ENCODE peak calls at places on chromosomes 3 and 15, in eight cellular contexts. U is tibial artery, T is PC-9, J is testis, O is GM23338, G is right atrium auricular region, K is right lobe of liver, L is body of pancreas. Y is an unnamed sample. For H3K4me1, the result is how much of the 10 kb centered on the place peaks cover.

GRCh38 chr15:55661431-55661830 is 73.3 kb upstream of the PYGO1 start:
- DNase-seq in U (no peak), T (no peak), J (no peak), O (peak), G (no peak), K (no peak), L (no peak), Y (no peak)

GRCh38 chr3:55538158-55538557 is 51.1 kb upstream of the WNT5A start:
- DNase-seq in U (no peak), T (no peak), J (no peak), O (peak), G (no peak), K (no peak), L (no peak), Y (no peak)

GRCh38 chr3:107578523-107578922 is 55.8 kb downstream of the BBX start:
- DNase-seq in U (no peak), T (no peak), J (no peak), O (peak), G (no peak), K (no peak), L (no peak), Y (no peak)

GRCh38 chr3:187044871-187045552 is 94.3 kb downstream of the RPL39L start:
- DNase-seq in U (no peak), T (no peak), J (no peak), O (no peak), G (no peak), K (no peak), L (no peak), Y (no peak)

GRCh38 chr15:85403745-85404144 is 23.3 kb downstream of the AKAP13 start:
- DNase-seq in U (no peak), T (no peak), J (no peak), O (peak), G (no peak), K (no peak), L (no peak), Y (no peak)

GRCh38 chr15:40160689-40161688 is at the start of gene BUB1B:
- DNase-seq in U (peak), T (peak), J (peak), O (peak), G (peak), K (peak), L (peak), Y (peak)

GRCh38 chr3:52704611-52705437 is 767 bp downstream of the GLT8D1 start:
- DNase-seq in U (peak), T (peak), J (no peak), O (peak), G (peak), K (peak), L (peak), Y (peak)

GRCh38 chr3:138438896-138439295 is 4.5 kb downstream of the ESYT3 start:
- DNase-seq in U (peak), T (no peak), J (no peak), O (no peak), G (no peak), K (no peak), L (no peak), Y (no peak)

GRCh38 chr3:36893137-36893557 is 51.7 kb downstream of the TRANK1 start:
- DNase-seq in U (no peak), T (no peak), J (no peak), O (peak), G (peak), K (no peak), L (peak), Y (peak)

GRCh38 chr15:27486036-27486435 is 515.1 kb downstream of the GABRG3 start:
- DNase-seq in U (no peak), T (no peak), J (no peak), O (no peak), G (no peak), K (no peak), L (no peak), Y (no peak)

GRCh38 chr3:72912532-72912931 is 24.7 kb downstream of the GXYLT2 start:
- DNase-seq in U (no peak), T (no peak), J (no peak), O (no peak), G (no peak), K (no peak), L (no peak), Y (no peak)

GRCh38 chr3:94130690-94131089 is 67.8 kb downstream of the NSUN3 start:
- DNase-seq in U (no peak), T (no peak), J (peak), O (no peak), G (no peak), K (no peak), L (no peak), Y (no peak)

GRCh38 chr15:96838088-96838487 is 507.6 kb downstream of the NR2F2 start:
- DNase-seq in U (no peak), T (no peak), J (no peak), O (no peak), G (no peak), K (no peak), L (no peak), Y (no peak)

GRCh38 chr15:43941555-43941954 is 114.8 kb downstream of the WDR76 start:
- DNase-seq in U (no peak), T (no peak), J (no peak), O (no peak), G (no peak), K (no peak), L (no peak), Y (no peak)

GRCh38 chr15:100338971-100339444 is 2.8 kb downstream of the ADAMTS17 start:
- DNase-seq in U (peak), T (peak), J (peak), O (peak), G (peak), K (no peak), L (peak), Y (peak)

GRCh38 chr15:96273317-96274086 is 57.0 kb upstream of the NR2F2 start:
- DNase-seq in U (no peak), T (peak), J (no peak), O (no peak), G (no peak), K (no peak), L (peak), Y (no peak)

GRCh38 chr15:44015555-44015954 is 179.5 kb downstream of the FRMD5 start:
- DNase-seq in U (no peak), T (no peak), J (peak), O (no peak), G (no peak), K (no peak), L (no peak), Y (no peak)

GRCh38 chr15:66802087-66803001 is 100.3 kb downstream of the SMAD6 start:
- DNase-seq in U (peak), T (peak), J (no peak), O (no peak), G (no peak), K (no peak), L (no peak), Y (no peak)

GRCh38 chr15:59338414-59338813 is 34.3 kb downstream of the MYO1E start:
- DNase-seq in U (no peak), T (no peak), J (no peak), O (no peak), G (no peak), K (no peak), L (no peak), Y (no peak)

GRCh38 chr3:18070944-18071343 is 328.5 kb upstream of the TBC1D5 start:
- DNase-seq in U (no peak), T (no peak), J (no peak), O (no peak), G (no peak), K (no peak), L (no peak), Y (no peak)

GRCh38 chr15:79296583-79296982 is 14.1 kb downstream of the ANKRD34C start:
- DNase-seq in U (no peak), T (no peak), J (no peak), O (peak), G (no peak), K (no peak), L (no peak), Y (peak)

GRCh38 chr3:51637941-51638471 is 33.0 kb upstream of the TEX264 start:
- DNase-seq in U (no peak), T (peak), J (peak), O (peak), G (no peak), K (no peak), L (peak), Y (no peak)

GRCh38 chr3:8239718-8240698 is 261.6 kb upstream of the LMCD1 start:
- DNase-seq in U (no peak), T (no peak), J (peak), O (peak), G (no peak), K (no peak), L (peak), Y (peak)

GRCh38 chr3:58680896-58681525 is 14.4 kb upstream of the FAM3D start:
- DNase-seq in U (no peak), T (no peak), J (no peak), O (no peak), G (peak), K (no peak), L (no peak), Y (no peak)

GRCh38 chr3:79414821-79415220 is 353.0 kb downstream of the ROBO1 start:
- DNase-seq in U (no peak), T (no peak), J (peak), O (no peak), G (peak), K (no peak), L (peak), Y (no peak)

GRCh38 chr3:51718547-51719412 is 11.9 kb downstream of the GRM2 start:
- DNase-seq in U (no peak), T (peak), J (peak), O (peak), G (no peak), K (peak), L (peak), Y (no peak)

GRCh38 chr3:193863657-193864323 is 270.8 kb downstream of the OPA1 start:
- DNase-seq in U (no peak), T (no peak), J (peak), O (no peak), G (no peak), K (no peak), L (no peak), Y (no peak)

GRCh38 chr15:92462771-92463170 is 69.1 kb downstream of the ST8SIA2 start:
- DNase-seq in U (no peak), T (no peak), J (no peak), O (no peak), G (no peak), K (no peak), L (no peak), Y (no peak)

GRCh38 chr3:151751161-151751560 is 17.4 kb downstream of the AADACL2 start:
- DNase-seq in U (no peak), T (peak), J (no peak), O (no peak), G (no peak), K (no peak), L (no peak), Y (no peak)

GRCh38 chr15:51450001-51450400 is 108.5 kb downstream of the GLDN start:
- DNase-seq in U (no peak), T (peak), J (no peak), O (no peak), G (no peak), K (no peak), L (peak), Y (no peak)

GRCh38 chr3:50136714-50137405 is 18.3 kb upstream of the SEMA3F start:
- DNase-seq in U (no peak), T (no peak), J (no peak), O (no peak), G (no peak), K (no peak), L (no peak), Y (no peak)

GRCh38 chr15:31387483-31388118 is 61.0 kb downstream of the KLF13 start:
- DNase-seq in U (peak), T (no peak), J (no peak), O (no peak), G (peak), K (peak), L (peak), Y (no peak)

DNA sequence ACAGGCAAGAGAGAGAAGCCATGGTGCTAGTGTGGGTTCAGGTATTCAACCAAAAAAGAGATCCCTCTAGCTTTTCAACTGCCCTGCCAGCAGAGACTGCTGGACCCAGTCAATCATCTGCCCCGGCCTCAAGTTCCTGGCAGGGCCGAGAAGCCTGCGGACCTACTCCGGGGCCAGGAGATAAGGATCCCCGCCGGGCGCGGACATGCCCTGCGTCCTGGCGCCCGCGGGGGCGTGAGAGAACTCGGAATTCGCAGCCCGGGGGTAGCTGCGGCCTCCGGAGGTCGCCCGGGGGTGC is 821 bp upstream of the MAGI1 start:
- DNase-seq in U (peak), T (no peak), J (peak), O (peak), G (peak), K (peak), L (peak), Y (no peak)
- H3K4me1 ChIP-seq in U (under half), T (under half), J (under half), O (under half), G (under half), K (under half), L (under half), Y (under half)

GRCh38 chr3:30353711-30354467 is 252.5 kb upstream of the TGFBR2 start:
- DNase-seq in U (no peak), T (no peak), J (no peak), O (no peak), G (no peak), K (no peak), L (peak), Y (peak)
- H3K4me1 ChIP-seq in U (half or more), T (under half), J (under half), O (under half), G (under half), K (under half), L (under half), Y (half or more)

GRCh38 chr3:105715372-105715771 is 153.4 kb downstream of the CBLB start:
- DNase-seq in U (no peak), T (no peak), J (no peak), O (no peak), G (no peak), K (no peak), L (no peak), Y (no peak)
- H3K4me1 ChIP-seq in U (under half), T (under half), J (under half), O (under half), G (under half), K (under half), L (under half), Y (under half)

DNA sequence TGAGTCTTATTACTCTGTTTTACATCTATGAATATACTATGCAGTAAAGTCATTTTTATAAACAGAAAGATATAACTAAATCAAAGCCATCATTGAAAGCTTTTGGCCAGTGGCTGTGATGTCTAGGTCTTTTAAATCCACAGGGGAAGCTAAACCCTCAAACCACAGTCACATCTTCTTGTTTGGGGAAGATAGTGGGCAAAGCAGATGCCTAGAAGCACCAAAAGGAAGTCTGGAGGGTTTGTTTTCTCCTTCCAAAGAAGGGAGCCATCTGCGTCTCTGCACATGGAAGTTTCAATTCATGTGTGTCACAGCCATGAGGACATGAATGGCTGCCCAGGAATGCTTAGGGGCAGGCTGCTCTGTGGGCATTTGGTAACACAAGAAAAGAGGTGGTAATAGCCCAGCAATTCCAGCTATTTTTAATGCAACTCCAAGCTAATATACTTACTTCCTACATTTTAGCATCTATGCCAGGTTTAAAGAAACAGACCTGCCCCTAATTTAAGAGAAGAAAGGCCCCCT is 322.2 kb downstream of the SLC9A9 start:
- DNase-seq in U (no peak), T (no peak), J (no peak), O (no peak), G (no peak), K (no peak), L (no peak), Y (no peak)
- H3K4me1 ChIP-seq in U (under half), T (under half), J (under half), O (under half), G (under half), K (under half), L (under half), Y (under half)

GRCh38 chr3:34646911-34647465 is 848.6 kb downstream of the PDCD6IP start:
- DNase-seq in U (no peak), T (no peak), J (no peak), O (no peak), G (no peak), K (no peak), L (no peak), Y (no peak)

GRCh38 chr3:34650131-34650530 is 851.7 kb downstream of the PDCD6IP start:
- DNase-seq in U (no peak), T (no peak), J (no peak), O (no peak), G (no peak), K (no peak), L (no peak), Y (no peak)
- H3K4me1 ChIP-seq in U (under half), T (under half), J (under half), O (under half), G (under half), K (under half), L (under half), Y (under half)